ENCODE peak calls at places on chromosomes 5 and 9, in seven cellular contexts. One of them, this sample, is unnamed.

GRCh38 chr5:140632366-140633080 is 452 bp downstream of the CD14 start:
- DNase-seq in lower leg skin: no peak
- DNase-seq in IMR-90: peak
- DNase-seq in lower lobe of right lung: peak
- DNase-seq in astrocyte: peak
- DNase-seq in A549: no peak
- DNase-seq in AG10803: peak
- DNase-seq in this sample: peak

GRCh38 chr5:157252741-157253465 is 13.0 kb upstream of the CYFIP2 start:
- DNase-seq in lower leg skin: no peak
- DNase-seq in IMR-90: peak
- DNase-seq in lower lobe of right lung: no peak
- DNase-seq in astrocyte: peak
- DNase-seq in A549: no peak
- DNase-seq in AG10803: peak
- DNase-seq in this sample: peak

GRCh38 chr5:76615759-76616158 is 7.4 kb downstream of the F2RL2 start:
- DNase-seq in lower leg skin: no peak
- DNase-seq in IMR-90: peak
- DNase-seq in lower lobe of right lung: no peak
- DNase-seq in astrocyte: no peak
- DNase-seq in A549: no peak
- DNase-seq in AG10803: no peak
- DNase-seq in this sample: no peak

GRCh38 chr5:180639743-180640300 is 9.6 kb downstream of the FLT4 start:
- DNase-seq in lower leg skin: no peak
- DNase-seq in IMR-90: no peak
- DNase-seq in lower lobe of right lung: no peak
- DNase-seq in astrocyte: no peak
- DNase-seq in A549: no peak
- DNase-seq in AG10803: no peak
- DNase-seq in this sample: no peak

GRCh38 chr5:68011801-68012200 is 203.8 kb upstream of the PIK3R1 start:
- DNase-seq in lower leg skin: no peak
- DNase-seq in IMR-90: no peak
- DNase-seq in lower lobe of right lung: no peak
- DNase-seq in astrocyte: peak
- DNase-seq in A549: no peak
- DNase-seq in AG10803: peak
- DNase-seq in this sample: no peak

GRCh38 chr5:142690641-142691040 is 4.8 kb upstream of the FGF1 start:
- DNase-seq in lower leg skin: no peak
- DNase-seq in IMR-90: no peak
- DNase-seq in lower lobe of right lung: no peak
- DNase-seq in astrocyte: no peak
- DNase-seq in A549: no peak
- DNase-seq in AG10803: no peak
- DNase-seq in this sample: no peak

GRCh38 chr5:151456321-151456940 is 9.0 kb downstream of the SLC36A1 start:
- DNase-seq in lower leg skin: no peak
- DNase-seq in IMR-90: no peak
- DNase-seq in lower lobe of right lung: no peak
- DNase-seq in astrocyte: no peak
- DNase-seq in A549: no peak
- DNase-seq in AG10803: no peak
- DNase-seq in this sample: no peak

GRCh38 chr9:134923466-134923865 is 5.8 kb upstream of the FCN1 start:
- DNase-seq in lower leg skin: no peak
- DNase-seq in IMR-90: no peak
- DNase-seq in lower lobe of right lung: peak
- DNase-seq in astrocyte: no peak
- DNase-seq in A549: no peak
- DNase-seq in AG10803: no peak
- DNase-seq in this sample: no peak

GRCh38 chr5:83370957-83371356 is 100.6 kb upstream of the VCAN start:
- DNase-seq in lower leg skin: no peak
- DNase-seq in IMR-90: no peak
- DNase-seq in lower lobe of right lung: no peak
- DNase-seq in astrocyte: no peak
- DNase-seq in A549: no peak
- DNase-seq in AG10803: no peak
- DNase-seq in this sample: no peak

GRCh38 chr5:137649228-137649890 is 86.5 kb downstream of the KLHL3 start:
- DNase-seq in lower leg skin: no peak
- DNase-seq in IMR-90: peak
- DNase-seq in lower lobe of right lung: peak
- DNase-seq in astrocyte: peak
- DNase-seq in A549: no peak
- DNase-seq in AG10803: peak
- DNase-seq in this sample: peak

GRCh38 chr5:25334288-25334790 is 689.6 kb upstream of the CDH10 start:
- DNase-seq in lower leg skin: no peak
- DNase-seq in IMR-90: no peak
- DNase-seq in lower lobe of right lung: no peak
- DNase-seq in astrocyte: no peak
- DNase-seq in A549: no peak
- DNase-seq in AG10803: no peak
- DNase-seq in this sample: no peak

GRCh38 chr9:107740088-107740980 is 250.8 kb upstream of the KLF4 start:
- DNase-seq in lower leg skin: peak
- DNase-seq in IMR-90: no peak
- DNase-seq in lower lobe of right lung: no peak
- DNase-seq in astrocyte: no peak
- DNase-seq in A549: no peak
- DNase-seq in AG10803: peak
- DNase-seq in this sample: peak

GRCh38 chr5:10306806-10307205 is 896 bp downstream of the CMBL start:
- DNase-seq in lower leg skin: no peak
- DNase-seq in IMR-90: no peak
- DNase-seq in lower lobe of right lung: no peak
- DNase-seq in astrocyte: no peak
- DNase-seq in A549: no peak
- DNase-seq in AG10803: no peak
- DNase-seq in this sample: no peak
- H3K4me3 ChIP-seq in lower leg skin: no peak
- H3K4me3 ChIP-seq in IMR-90: peak
- H3K4me3 ChIP-seq in lower lobe of right lung: peak
- H3K4me3 ChIP-seq in astrocyte: peak
- H3K4me3 ChIP-seq in A549: peak
- H3K4me3 ChIP-seq in AG10803: peak
- H3K4me3 ChIP-seq in this sample: peak

DNA sequence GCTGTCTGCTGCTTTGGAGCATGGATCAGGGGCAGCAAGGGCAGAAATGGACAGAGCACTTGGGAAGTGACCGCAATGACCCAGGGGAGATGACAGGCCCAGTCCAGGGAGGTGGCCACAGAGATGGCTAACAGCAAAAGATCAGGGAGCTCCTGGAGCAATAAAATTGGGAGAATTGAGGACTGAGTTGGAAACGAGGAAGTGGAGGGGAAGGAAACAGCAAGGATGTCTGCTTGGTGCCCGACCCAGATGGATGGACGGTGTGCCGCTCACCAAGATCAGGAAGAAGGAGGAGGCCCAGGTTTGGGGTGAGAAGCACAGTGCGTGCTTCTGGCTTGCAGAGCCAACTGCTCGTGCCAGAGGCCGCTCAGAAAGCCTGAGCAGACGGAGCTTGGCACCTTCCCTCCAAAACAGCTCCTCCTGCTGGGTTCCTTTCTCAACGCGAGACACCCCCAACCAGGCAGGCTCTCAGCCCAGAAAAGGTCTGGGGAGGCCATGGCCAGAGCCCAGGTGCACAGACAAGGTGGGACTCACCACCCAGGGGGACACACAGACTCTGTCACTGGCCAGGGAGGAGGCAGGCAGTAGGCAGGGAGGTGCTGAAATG is 1.7 kb upstream of the SLC34A1 start:
- DNase-seq in lower leg skin: no peak
- DNase-seq in IMR-90: peak
- DNase-seq in lower lobe of right lung: no peak
- DNase-seq in astrocyte: no peak
- DNase-seq in A549: peak
- DNase-seq in AG10803: peak
- DNase-seq in this sample: peak
- TF ChIP-seq CTCF in lower leg skin: no peak
- TF ChIP-seq CTCF in IMR-90: peak
- TF ChIP-seq CTCF in lower lobe of right lung: no peak
- TF ChIP-seq CTCF in astrocyte: peak
- TF ChIP-seq CTCF in A549: peak
- TF ChIP-seq CTCF in AG10803: peak
- TF ChIP-seq CTCF in this sample: peak

DNA sequence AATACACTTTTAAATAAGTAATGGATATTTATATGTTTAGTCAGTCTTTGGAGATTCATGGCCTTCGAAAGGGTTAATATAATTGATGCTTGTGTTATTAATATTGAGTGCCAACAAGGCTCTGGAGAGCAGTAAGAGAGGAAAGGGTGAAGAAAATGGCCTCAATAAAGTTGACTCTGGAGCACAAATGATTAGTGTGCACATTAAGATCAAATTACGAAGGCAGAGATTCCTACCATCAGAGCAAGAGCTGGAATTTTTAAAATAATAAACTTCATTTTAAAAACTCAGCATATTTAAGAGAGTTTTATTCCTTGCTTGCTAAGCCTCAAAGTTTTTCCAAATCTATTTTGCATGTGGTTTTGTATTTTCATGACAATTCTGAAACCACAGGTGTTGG is 14.8 kb downstream of the SLC44A1 start:
- DNase-seq in lower leg skin: no peak
- DNase-seq in IMR-90: no peak
- DNase-seq in lower lobe of right lung: no peak
- DNase-seq in astrocyte: no peak
- DNase-seq in A549: no peak
- DNase-seq in AG10803: no peak
- DNase-seq in this sample: no peak
- H3K4me3 ChIP-seq in lower leg skin: no peak
- H3K4me3 ChIP-seq in IMR-90: no peak
- H3K4me3 ChIP-seq in lower lobe of right lung: no peak
- H3K4me3 ChIP-seq in astrocyte: no peak
- H3K4me3 ChIP-seq in A549: no peak
- H3K4me3 ChIP-seq in AG10803: no peak
- H3K4me3 ChIP-seq in this sample: no peak

DNA sequence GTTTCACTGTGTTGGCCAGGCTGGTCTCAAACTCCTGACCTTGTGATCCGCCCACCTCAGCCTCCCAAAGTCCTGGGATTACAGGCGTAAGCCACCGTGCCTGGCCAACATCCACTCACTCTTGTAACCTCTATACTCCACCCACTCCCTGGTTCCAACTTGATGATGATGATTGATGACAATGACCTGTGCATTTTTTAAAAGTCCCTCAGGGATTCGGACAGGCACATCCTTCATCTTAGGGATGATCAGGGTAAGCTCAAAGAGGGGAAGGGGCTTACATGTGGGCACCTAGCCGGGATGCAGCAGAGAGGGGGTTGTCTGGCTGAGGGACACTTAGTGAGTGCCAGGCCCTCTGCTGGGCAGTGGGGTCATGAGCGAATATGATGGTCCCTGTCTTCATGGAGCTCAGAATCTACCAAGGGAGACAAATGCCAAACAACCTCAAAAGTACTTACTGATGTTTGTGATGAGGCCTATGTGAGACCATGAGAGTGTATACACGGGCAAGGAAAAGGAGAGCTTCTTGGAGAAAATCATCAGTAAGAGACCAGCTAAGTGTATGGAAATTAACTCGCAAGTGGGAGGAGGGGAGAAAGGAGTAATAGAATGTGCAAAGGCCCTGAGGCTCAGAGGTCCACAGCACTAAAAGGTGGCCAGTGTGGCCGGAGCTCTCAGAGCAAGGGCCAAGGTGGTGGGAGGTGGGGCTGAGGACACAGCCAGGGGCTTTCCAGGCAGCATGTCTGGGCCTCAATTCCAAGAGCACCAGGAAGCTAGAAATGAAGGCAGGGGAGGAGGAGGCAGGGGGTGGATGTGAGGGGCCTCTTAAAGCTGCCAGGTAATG is 27.4 kb downstream of the LHX2 start:
- DNase-seq in lower leg skin: no peak
- DNase-seq in IMR-90: no peak
- DNase-seq in lower lobe of right lung: no peak
- DNase-seq in astrocyte: no peak
- DNase-seq in A549: peak
- DNase-seq in AG10803: no peak
- DNase-seq in this sample: no peak
- TF ChIP-seq CTCF in lower leg skin: no peak
- TF ChIP-seq CTCF in IMR-90: no peak
- TF ChIP-seq CTCF in lower lobe of right lung: no peak
- TF ChIP-seq CTCF in astrocyte: no peak
- TF ChIP-seq CTCF in A549: peak
- TF ChIP-seq CTCF in AG10803: peak
- TF ChIP-seq CTCF in this sample: no peak

This sample was measured in fibroblast of the aortic adventitia.